ENCODE peak calls at places on chromosomes 16 and 17, in five cellular contexts. B is body of pancreas, K is GM23338, W is lung, U is thoracic aorta. D is an unnamed sample.

GRCh38 chr17:35731239-35731931 is at the start of gene RASL10B:
- DNase-seq in B (peak; percentile 78), K (peak; percentile 91), W (no peak), U (no peak), D (peak; percentile 62)

GRCh38 chr16:46629331-46629843 is 8.2 kb upstream of the SHCBP1 start:
- DNase-seq in B (no peak), K (peak; percentile 79), W (no peak), U (no peak), D (peak; percentile 77)

GRCh38 chr16:11597268-11597690 is 10.6 kb upstream of the LITAF start:
- DNase-seq in B (peak; percentile 34), K (no peak), W (no peak), U (no peak), D (no peak)

GRCh38 chr17:39199673-39199985 is 454 bp upstream of the RPL19 start:
- DNase-seq in B (no peak), K (no peak), W (no peak), U (no peak), D (peak; percentile 42)

GRCh38 chr17:79126139-79126538 is 51.5 kb downstream of the ENGASE start:
- DNase-seq in B (no peak), K (peak; percentile 54), W (no peak), U (no peak), D (no peak)

GRCh38 chr16:9849697-9850245 is 332.5 kb downstream of the GRIN2A start:
- DNase-seq in B (no peak), K (no peak), W (no peak), U (no peak), D (no peak)

GRCh38 chr17:69819316-69820087 is 255.5 kb upstream of the KCNJ16 start:
- DNase-seq in B (no peak), K (no peak), W (no peak), U (no peak), D (no peak)

GRCh38 chr16:67396775-67397450 is 3.6 kb upstream of the TPPP3 start:
- DNase-seq in B (no peak), K (no peak), W (no peak), U (no peak), D (peak; percentile 23)

GRCh38 chr16:11190585-11191565 is 65.1 kb downstream of the SOCS1 start:
- DNase-seq in B (no peak), K (no peak), W (no peak), U (no peak), D (no peak)

GRCh38 chr16:71474864-71475263 is 12.8 kb upstream of the ZNF23 start:
- DNase-seq in B (no peak), K (no peak), W (no peak), U (no peak), D (peak; percentile 47)

GRCh38 chr17:33057564-33057963 is 65.9 kb downstream of the SPACA3 start:
- DNase-seq in B (no peak), K (no peak), W (no peak), U (no peak), D (no peak)

GRCh38 chr16:68452176-68452575 is 3.9 kb upstream of the SMPD3 start:
- DNase-seq in B (no peak), K (no peak), W (no peak), U (no peak), D (no peak)

GRCh38 chr16:3938843-3939624 is 58.5 kb upstream of the CREBBP start:
- DNase-seq in B (peak; percentile 51), K (peak; percentile 90), W (no peak), U (no peak), D (peak; percentile 91)

GRCh38 chr17:692116-692515 is 22.5 kb downstream of the VPS53 start:
- DNase-seq in B (no peak), K (no peak), W (no peak), U (no peak), D (no peak)

GRCh38 chr17:32508926-32509325 is 22.1 kb downstream of the CDK5R1 start:
- DNase-seq in B (no peak), K (no peak), W (no peak), U (no peak), D (no peak)

GRCh38 chr17:61904094-61904710 is 23.6 kb downstream of the INTS2 start:
- DNase-seq in B (no peak), K (no peak), W (no peak), U (no peak), D (no peak)

GRCh38 chr17:76266244-76266938 is 1.2 kb downstream of the UBALD2 start:
- DNase-seq in B (peak; percentile 38), K (no peak), W (no peak), U (no peak), D (no peak)

GRCh38 chr17:64085650-64086005 is 44.3 kb downstream of the ERN1 start:
- DNase-seq in B (no peak), K (no peak), W (no peak), U (no peak), D (no peak)

GRCh38 chr17:76845524-76845923 is 22.7 kb upstream of the MGAT5B start:
- DNase-seq in B (no peak), K (no peak), W (no peak), U (no peak), D (no peak)

GRCh38 chr17:82103588-82104451 is 5.8 kb upstream of the FASN start:
- DNase-seq in B (peak; percentile 78), K (peak; percentile 76), W (peak; percentile 77), U (no peak), D (peak; percentile 53)

GRCh38 chr16:77711775-77712174 is 10.5 kb upstream of the NUDT7 start:
- DNase-seq in B (peak; percentile 13), K (no peak), W (no peak), U (no peak), D (no peak)

GRCh38 chr16:2529961-2530628 is 1.1 kb downstream of the CEMP1 start:
- DNase-seq in B (no peak), K (no peak), W (peak; percentile 29), U (no peak), D (no peak)

GRCh38 chr17:35726609-35727460 is 4.6 kb upstream of the RASL10B start:
- DNase-seq in B (peak; percentile 66), K (peak; percentile 44), W (no peak), U (no peak), D (peak; percentile 95)

GRCh38 chr17:39925282-39926134 is 1.9 kb downstream of the ORMDL3 start:
- DNase-seq in B (no peak), K (peak; percentile 24), W (no peak), U (no peak), D (no peak)

GRCh38 chr16:55470533-55471371 is 8.2 kb upstream of the MMP2 start:
- DNase-seq in B (peak; percentile 36), K (no peak), W (no peak), U (no peak), D (peak; percentile 54)

GRCh38 chr17:15019158-15019557 is 246.0 kb downstream of the PMP22 start:
- DNase-seq in B (no peak), K (no peak), W (no peak), U (no peak), D (no peak)

GRCh38 chr16:57147381-57148191 is 38.3 kb downstream of the PSME3IP1 start:
- DNase-seq in B (peak; percentile 16), K (peak; percentile 65), W (no peak), U (no peak), D (no peak)

GRCh38 chr16:14252860-14253259 is 181.7 kb downstream of the MRTFB start:
- DNase-seq in B (no peak), K (no peak), W (no peak), U (no peak), D (no peak)

GRCh38 chr16:69338557-69339288 is 641 bp downstream of the COG8 start:
- DNase-seq in B (peak; percentile 77), K (no peak), W (no peak), U (no peak), D (no peak)

GRCh38 chr16:11312718-11313492 is 31.8 kb upstream of the PRM1 start:
- DNase-seq in B (peak; percentile 74), K (peak; percentile 78), W (peak; percentile 45), U (no peak), D (no peak)

GRCh38 chr17:75844530-75845057 is 390 bp upstream of the UNC13D start:
- DNase-seq in B (peak; percentile 91), K (no peak), W (peak; percentile 87), U (no peak), D (no peak)

DNA sequence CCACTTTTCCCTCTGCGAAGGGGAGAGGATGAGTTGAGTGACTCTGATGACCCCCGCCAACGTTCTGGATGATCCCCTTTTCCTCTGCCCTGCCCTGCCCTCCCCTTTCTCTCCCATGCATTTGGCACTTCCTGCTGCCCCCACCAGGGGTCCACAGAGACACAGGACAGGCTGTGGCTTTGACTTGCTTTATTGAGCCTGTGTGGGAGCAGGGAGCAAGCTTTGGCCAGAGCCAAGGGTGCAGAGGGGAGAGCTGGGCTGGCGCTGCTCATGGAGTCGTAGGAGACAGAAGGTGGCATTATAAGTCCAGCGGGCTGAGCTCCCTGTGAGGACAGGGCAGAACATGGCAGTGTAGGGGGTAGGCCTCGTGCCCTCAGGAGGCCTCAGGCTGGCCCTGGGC is 1.6 kb downstream of the PPY start:
- DNase-seq in B (peak; percentile 35), K (peak; percentile 84), W (no peak), U (no peak), D (peak; percentile 46)
- TF ChIP-seq CTCF in B (peak; percentile 11), K (peak; percentile 62), W (no peak), U (peak; percentile 16), D (peak; percentile 66)

DNA sequence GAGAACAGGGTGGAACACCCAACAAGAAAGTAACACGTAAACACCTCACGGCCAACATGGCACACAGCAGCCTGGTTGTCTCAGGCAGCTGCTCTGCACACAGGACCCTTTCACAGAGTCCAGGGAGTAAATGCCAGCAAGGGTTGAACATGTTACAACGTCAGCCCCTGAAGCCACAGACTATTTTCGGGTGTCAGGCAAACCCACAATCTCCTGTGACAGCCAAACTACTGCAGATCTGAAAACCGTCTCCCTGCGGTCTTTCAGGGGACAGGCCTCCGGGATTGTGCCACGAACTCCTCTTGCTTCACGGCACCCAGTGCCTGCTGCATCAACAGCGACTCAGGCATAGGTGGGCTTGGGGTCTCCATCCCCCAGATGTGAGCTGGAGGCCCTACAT is 127.7 kb downstream of the XYLT1 start:
- DNase-seq in B (no peak), K (no peak), W (no peak), U (no peak), D (no peak)
- H3K27ac ChIP-seq in B (no peak overlapping the region), K (no peak overlapping the region), W (no peak overlapping the region), U (no peak overlapping the region), D (no peak overlapping the region)

DNA sequence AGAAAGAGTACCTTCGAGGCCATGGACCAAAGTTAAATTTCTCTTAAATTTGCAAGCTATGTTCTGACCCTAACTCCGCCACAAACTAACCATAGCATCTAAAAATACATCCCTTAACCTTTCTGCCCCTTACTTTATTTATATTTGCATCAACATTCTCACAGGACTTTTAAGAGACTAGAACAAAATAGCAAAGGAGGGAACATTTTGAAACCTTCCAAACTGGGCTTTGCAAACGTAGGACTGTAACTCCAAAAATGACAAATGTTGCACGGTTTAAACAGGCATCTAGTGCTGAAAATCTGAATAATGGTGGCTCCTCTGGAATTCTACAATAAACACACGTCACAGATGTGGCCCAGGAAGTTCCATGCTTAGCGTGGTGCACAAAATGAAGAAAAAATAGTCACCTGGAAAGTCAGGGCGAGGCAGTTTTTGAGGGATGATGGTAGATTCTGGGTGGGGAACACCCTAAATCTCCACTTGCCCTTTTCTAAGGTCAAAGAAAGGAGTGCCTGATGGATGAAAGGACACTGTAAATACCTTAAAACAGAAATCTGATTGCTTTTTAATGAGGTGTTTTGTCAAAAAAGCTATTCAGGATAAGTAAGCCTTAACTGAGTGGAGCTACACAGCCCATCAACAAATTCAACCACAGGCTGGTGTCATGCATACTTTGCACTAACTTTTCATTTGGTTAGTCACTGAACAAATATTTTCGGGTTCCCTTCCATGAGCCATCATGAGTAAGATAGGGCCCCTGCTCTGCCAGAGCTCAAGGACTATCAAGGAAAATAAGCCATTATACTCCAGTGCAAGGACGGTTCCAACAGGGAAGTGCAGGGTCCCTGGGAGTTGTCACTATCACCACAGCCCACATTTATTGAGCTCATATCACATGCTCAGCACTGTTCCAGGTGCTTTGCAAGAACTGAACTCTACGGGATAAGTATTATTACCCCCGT is 21.2 kb downstream of the ARHGAP17 start:
- DNase-seq in B (peak; percentile 27), K (no peak), W (no peak), U (no peak), D (no peak)
- H3K4me1 ChIP-seq in B (peaks cover 48% of the 10 kb centered on the region), K (no peaks in the 10 kb centered on the region), W (peaks cover 40% of the 10 kb centered on the region), U (peaks cover 94% of the 10 kb centered on the region), D (peaks cover 7% of the 10 kb centered on the region)

GRCh38 chr17:6471531-6472465 is 27.5 kb downstream of the PIMREG start:
- DNase-seq in B (no peak), K (peak; percentile 34), W (no peak), U (no peak), D (peak; percentile 74)
- TF ChIP-seq CTCF in B (no peak), K (no peak), W (no peak), U (no peak), D (no peak)

D was measured in cardiac muscle cell.